ENCODE peak calls at places on chromosomes 1 and 21, in ten cellular contexts. J, G, F, A, V, X, R, T, Y and K are unnamed samples.

GRCh38 chr1:101632548-101633256 is 364.0 kb downstream of the OLFM3 start:
- DNase-seq in J (no peak), G (no peak), F (no peak), A (no peak), V (peak; percentile 30), X (no peak), R (no peak), T (no peak), Y (no peak), K (no peak)

GRCh38 chr1:116310172-116310571 is 62.9 kb upstream of the ATP1A1 start:
- DNase-seq in J (no peak), G (no peak), F (no peak), A (no peak), V (no peak), X (no peak), R (no peak), T (no peak), Y (no peak), K (no peak)

GRCh38 chr1:164769504-164770148 is 210.6 kb downstream of the PBX1 start:
- DNase-seq in J (no peak), G (no peak), F (no peak), A (no peak), V (no peak), X (no peak), R (no peak), T (no peak), Y (no peak), K (no peak)

GRCh38 chr21:42642219-42642745 is 11.1 kb upstream of the PDE9A start:
- DNase-seq in J (no peak), G (no peak), F (no peak), A (no peak), V (no peak), X (no peak), R (peak; percentile 11), T (no peak), Y (no peak), K (no peak)

GRCh38 chr21:32155226-32155625 is 123.6 kb downstream of the MIS18A start:
- DNase-seq in J (no peak), G (no peak), F (no peak), A (no peak), V (no peak), X (no peak), R (no peak), T (no peak), Y (no peak), K (no peak)

GRCh38 chr1:85447000-85447943 is 17.7 kb downstream of the DDAH1 start:
- DNase-seq in J (no peak), G (no peak), F (no peak), A (no peak), V (no peak), X (no peak), R (no peak), T (no peak), Y (no peak), K (no peak)

GRCh38 chr1:16183765-16184556 is 28.1 kb upstream of the EPHA2 start:
- DNase-seq in J (no peak), G (no peak), F (no peak), A (no peak), V (no peak), X (peak; percentile 64), R (no peak), T (no peak), Y (no peak), K (no peak)

GRCh38 chr1:229947968-229948367 is 119.1 kb upstream of the GALNT2 start:
- DNase-seq in J (no peak), G (no peak), F (no peak), A (no peak), V (no peak), X (no peak), R (no peak), T (no peak), Y (no peak), K (no peak)

GRCh38 chr1:207470927-207471326 is 16.8 kb downstream of the CR2 start:
- DNase-seq in J (no peak), G (no peak), F (no peak), A (no peak), V (no peak), X (no peak), R (no peak), T (no peak), Y (no peak), K (no peak)

GRCh38 chr1:151701515-151701914 is 15.1 kb downstream of the CELF3 start:
- DNase-seq in J (no peak), G (no peak), F (no peak), A (no peak), V (no peak), X (no peak), R (no peak), T (no peak), Y (no peak), K (no peak)

GRCh38 chr21:27301216-27301615 is 334.3 kb upstream of the ADAMTS5 start:
- DNase-seq in J (no peak), G (no peak), F (no peak), A (no peak), V (no peak), X (no peak), R (no peak), T (no peak), Y (no peak), K (no peak)

GRCh38 chr21:34336756-34337391 is 26.9 kb upstream of the KCNE2 start:
- DNase-seq in J (no peak), G (no peak), F (no peak), A (no peak), V (no peak), X (peak; percentile 32), R (no peak), T (no peak), Y (no peak), K (no peak)

GRCh38 chr1:101284021-101284420 is 47.2 kb downstream of the S1PR1 start:
- DNase-seq in J (no peak), G (no peak), F (no peak), A (no peak), V (no peak), X (no peak), R (no peak), T (no peak), Y (no peak), K (no peak)

GRCh38 chr1:153527023-153527724 is 8.6 kb downstream of the S100A6 start:
- DNase-seq in J (no peak), G (no peak), F (no peak), A (no peak), V (no peak), X (no peak), R (peak; percentile 12), T (no peak), Y (no peak), K (no peak)

GRCh38 chr1:80462006-80462405 is 1338.7 kb upstream of the ADGRL2 start:
- DNase-seq in J (no peak), G (no peak), F (no peak), A (no peak), V (no peak), X (no peak), R (no peak), T (no peak), Y (no peak), K (no peak)

GRCh38 chr1:2425875-2426274 is 13.5 kb upstream of the PEX10 start:
- DNase-seq in J (no peak), G (no peak), F (no peak), A (no peak), V (no peak), X (no peak), R (no peak), T (no peak), Y (no peak), K (no peak)

GRCh38 chr1:75594327-75594726 is 16.6 kb downstream of the SLC44A5 start:
- DNase-seq in J (no peak), G (no peak), F (no peak), A (no peak), V (no peak), X (no peak), R (no peak), T (no peak), Y (no peak), K (no peak)

GRCh38 chr1:60697204-60697994 is 385.0 kb upstream of the NFIA start:
- DNase-seq in J (no peak), G (no peak), F (no peak), A (no peak), V (no peak), X (no peak), R (no peak), T (no peak), Y (no peak), K (no peak)

DNA sequence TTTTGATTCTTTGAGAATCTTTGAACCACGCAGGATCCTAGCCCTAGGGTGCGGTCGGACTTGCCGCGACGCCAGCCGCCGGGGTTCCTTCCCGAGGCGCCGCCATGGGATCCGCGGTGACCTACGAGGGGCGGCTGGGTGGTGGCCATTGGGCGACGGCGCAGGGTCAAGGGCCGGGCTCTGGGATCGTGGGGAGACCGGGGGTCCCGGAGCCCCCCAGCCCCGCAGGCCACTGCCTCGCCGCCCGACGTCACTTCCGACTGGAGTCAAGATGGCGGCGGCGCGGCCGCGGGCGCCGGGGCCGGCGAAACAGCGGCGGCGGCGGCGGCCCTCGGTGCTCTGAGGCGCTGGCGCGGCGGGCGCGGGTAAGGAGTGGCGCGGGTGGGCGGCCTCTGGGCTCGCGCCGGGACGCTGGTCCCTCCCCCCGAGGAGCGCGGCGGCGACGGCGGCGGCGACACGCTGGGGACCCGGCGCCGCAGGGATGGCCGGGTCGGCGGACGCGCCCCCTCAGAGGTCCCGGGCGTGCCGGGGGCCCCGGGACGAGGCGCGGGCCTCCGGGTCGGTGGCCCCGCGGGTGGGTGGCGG is at the start of gene PRDM2:
- DNase-seq in J (peak; percentile 68), G (no peak), F (peak; percentile 53), A (peak; percentile 63), V (peak; percentile 55), X (peak; percentile 52), R (peak; percentile 93), T (no peak), Y (no peak), K (no peak)
- H3K4me1 ChIP-seq in J (peaks cover 18% of the 10 kb centered on the region), G (no peaks in the 10 kb centered on the region), F (peaks cover 24% of the 10 kb centered on the region), A (peaks cover 11% of the 10 kb centered on the region), V (no peaks in the 10 kb centered on the region), X (peaks cover 15% of the 10 kb centered on the region), R (peaks cover 52% of the 10 kb centered on the region), T (peaks cover 6% of the 10 kb centered on the region), Y (no peaks in the 10 kb centered on the region), K (peaks cover 14% of the 10 kb centered on the region)

GRCh38 chr1:184569106-184569505 is 182.3 kb downstream of the C1orf21 start:
- DNase-seq in J (no peak), G (no peak), F (no peak), A (no peak), V (no peak), X (no peak), R (no peak), T (no peak), Y (no peak), K (no peak)
- TF ChIP-seq POLR2AphosphoS5 in J (no peak), G (no peak), F (no peak), A (no peak), V (no peak), X (no peak), R (no peak), T (no peak), Y (no peak), K (no peak)

GRCh38 chr1:33150522-33150921 is 31.3 kb downstream of the TRIM62 start:
- DNase-seq in J (no peak), G (no peak), F (no peak), A (no peak), V (no peak), X (no peak), R (no peak), T (no peak), Y (no peak), K (no peak)
- H3K4me1 ChIP-seq in J (peaks cover 12% of the 10 kb centered on the region), G (peaks cover 27% of the 10 kb centered on the region), F (peaks cover 5% of the 10 kb centered on the region), A (peaks cover 5% of the 10 kb centered on the region), V (peaks cover 24% of the 10 kb centered on the region), X (peaks cover 16% of the 10 kb centered on the region), R (peaks cover 13% of the 10 kb centered on the region), T (peaks cover 38% of the 10 kb centered on the region), Y (no peaks in the 10 kb centered on the region), K (no peaks in the 10 kb centered on the region)

GRCh38 chr1:197862221-197862620 is 40.2 kb upstream of the C1orf53 start:
- DNase-seq in J (no peak), G (no peak), F (no peak), A (no peak), V (no peak), X (no peak), R (no peak), T (no peak), Y (no peak), K (no peak)
- TF ChIP-seq POLR2AphosphoS5 in J (no peak), G (no peak), F (no peak), A (no peak), V (no peak), X (no peak), R (no peak), T (no peak), Y (no peak), K (no peak)